ENCODE peak calls at places on chromosomes 16 and 17, in six cellular contexts. U is body of pancreas, E is colonic mucosa, B is heart right ventricle, I is prostate gland, S is lower lobe of right lung. R is an unnamed sample.

GRCh38 chr17:81980122-81980521 is 2.7 kb downstream of the ASPSCR1 start:
- DNase-seq in U (no peak), E (no peak), B (no peak), I (no peak), S (no peak), R (no peak)

GRCh38 chr16:1347286-1347855 is 4.3 kb downstream of the TSR3 start:
- DNase-seq in U (no peak), E (no peak), B (no peak), I (peak; percentile 53), S (no peak), R (no peak)

GRCh38 chr16:21242756-21243155 is 9.3 kb downstream of the ANKS4B start:
- DNase-seq in U (no peak), E (no peak), B (no peak), I (no peak), S (no peak), R (no peak)

GRCh38 chr17:17790673-17791464 is 45.9 kb downstream of the SREBF1 start:
- DNase-seq in U (no peak), E (no peak), B (no peak), I (no peak), S (no peak), R (no peak)

GRCh38 chr16:54506691-54507090 is 220.1 kb upstream of the IRX3 start:
- DNase-seq in U (no peak), E (no peak), B (no peak), I (no peak), S (no peak), R (no peak)

GRCh38 chr16:85460983-85461813 is 151.9 kb upstream of the GSE1 start:
- DNase-seq in U (peak; percentile 44), E (peak; percentile 52), B (no peak), I (no peak), S (no peak), R (no peak)

GRCh38 chr17:78031435-78031834 is 72.9 kb downstream of the TNRC6C start:
- DNase-seq in U (no peak), E (no peak), B (no peak), I (no peak), S (no peak), R (no peak)

GRCh38 chr17:81301195-81302144 is 6.4 kb upstream of the SLC38A10 start:
- DNase-seq in U (no peak), E (no peak), B (no peak), I (no peak), S (no peak), R (no peak)

GRCh38 chr16:57892041-57892440 is 78.9 kb downstream of the CNGB1 start:
- DNase-seq in U (no peak), E (no peak), B (no peak), I (no peak), S (no peak), R (peak; percentile 91)

GRCh38 chr17:47225911-47226688 is 17.0 kb downstream of the MYL4 start:
- DNase-seq in U (no peak), E (no peak), B (no peak), I (no peak), S (no peak), R (no peak)

GRCh38 chr16:54335230-54335629 is 48.6 kb upstream of the IRX3 start:
- DNase-seq in U (no peak), E (no peak), B (no peak), I (no peak), S (no peak), R (no peak)

GRCh38 chr16:88737298-88738166 is 31.2 kb downstream of the CTU2 start:
- DNase-seq in U (peak; percentile 86), E (peak; percentile 68), B (peak; percentile 76), I (peak; percentile 81), S (peak; percentile 90), R (peak; percentile 55)

GRCh38 chr17:40886090-40886489 is 1.0 kb upstream of the KRT20 start:
- DNase-seq in U (no peak), E (no peak), B (no peak), I (no peak), S (no peak), R (no peak)

GRCh38 chr17:83124871-83125514 is 45.6 kb downstream of the METRNL start:
- DNase-seq in U (no peak), E (no peak), B (no peak), I (no peak), S (peak; percentile 41), R (no peak)

GRCh38 chr16:4190086-4190485 is 51.8 kb downstream of the SRL start:
- DNase-seq in U (no peak), E (no peak), B (no peak), I (no peak), S (no peak), R (no peak)

GRCh38 chr16:69315486-69316311 is 4.5 kb downstream of the VPS4A start:
- DNase-seq in U (peak; percentile 44), E (no peak), B (no peak), I (no peak), S (no peak), R (peak; percentile 34)

GRCh38 chr16:79287424-79287917 is 313.1 kb downstream of the MAF start:
- DNase-seq in U (no peak), E (no peak), B (no peak), I (no peak), S (no peak), R (no peak)

GRCh38 chr17:2905697-2906595 is 109.7 kb downstream of the RAP1GAP2 start:
- DNase-seq in U (no peak), E (no peak), B (peak; percentile 30), I (no peak), S (no peak), R (no peak)

GRCh38 chr17:49592263-49592662 is 16.6 kb downstream of the NXPH3 start:
- DNase-seq in U (no peak), E (no peak), B (no peak), I (no peak), S (no peak), R (no peak)

GRCh38 chr17:36931697-36932382 is 5.4 kb upstream of the LHX1 start:
- DNase-seq in U (peak; percentile 39), E (no peak), B (no peak), I (peak; percentile 42), S (no peak), R (no peak)

GRCh38 chr16:84196727-84197486 is 6.0 kb downstream of the ADAD2 start:
- DNase-seq in U (no peak), E (no peak), B (no peak), I (peak; percentile 69), S (no peak), R (no peak)
- H3K4me1 ChIP-seq in U (no peaks in the 10 kb centered on the region), E (no peaks in the 10 kb centered on the region), B (no peaks in the 10 kb centered on the region), I (no peaks in the 10 kb centered on the region), S (no peaks in the 10 kb centered on the region), R (peaks cover 10% of the 10 kb centered on the region)

GRCh38 chr17:58327363-58328194 is 1.0 kb downstream of the TSPOAP1 start:
- DNase-seq in U (no peak), E (no peak), B (no peak), I (no peak), S (peak; percentile 55), R (no peak)
- H3K27ac ChIP-seq in U (no peak overlapping the region), E (no peak overlapping the region), B (no peak overlapping the region), I (no peak overlapping the region), S (no peak overlapping the region), R (no peak overlapping the region)

DNA sequence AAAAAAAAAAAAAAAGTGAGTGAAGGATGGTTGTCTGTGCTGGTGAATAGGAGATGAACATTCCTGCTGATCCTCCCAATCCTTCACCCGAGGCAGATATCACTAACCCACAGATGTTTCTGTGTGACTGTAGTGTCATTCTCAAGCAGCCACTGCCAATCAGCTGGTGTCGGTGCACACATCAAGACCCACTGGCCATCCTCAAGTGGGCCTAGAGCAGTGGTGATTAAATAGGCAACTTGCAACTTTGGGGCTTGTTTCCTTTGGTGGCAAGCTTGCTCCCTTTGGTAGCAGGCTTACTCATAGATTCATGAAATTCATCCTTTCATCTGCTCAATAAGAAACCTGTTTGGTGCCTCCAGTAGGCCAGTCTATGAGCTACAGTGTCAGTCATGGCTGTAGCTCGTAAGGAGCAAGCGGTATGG is 51.1 kb upstream of the LGALS9 start:
- DNase-seq in U (no peak), E (no peak), B (no peak), I (no peak), S (no peak), R (no peak)
- H3K27me3 ChIP-seq in U (no peaks in the 10 kb centered on the region), E (no peaks in the 10 kb centered on the region), B (no peaks in the 10 kb centered on the region), I (no peaks in the 10 kb centered on the region), S (no peaks in the 10 kb centered on the region), R (no peaks in the 10 kb centered on the region)

GRCh38 chr17:71900830-71901229 is 220.0 kb upstream of the SOX9 start:
- DNase-seq in U (no peak), E (no peak), B (no peak), I (no peak), S (no peak), R (no peak)

GRCh38 chr17:71902931-71903506 is 217.8 kb upstream of the SOX9 start:
- DNase-seq in U (no peak), E (no peak), B (no peak), I (no peak), S (no peak), R (no peak)

DNA sequence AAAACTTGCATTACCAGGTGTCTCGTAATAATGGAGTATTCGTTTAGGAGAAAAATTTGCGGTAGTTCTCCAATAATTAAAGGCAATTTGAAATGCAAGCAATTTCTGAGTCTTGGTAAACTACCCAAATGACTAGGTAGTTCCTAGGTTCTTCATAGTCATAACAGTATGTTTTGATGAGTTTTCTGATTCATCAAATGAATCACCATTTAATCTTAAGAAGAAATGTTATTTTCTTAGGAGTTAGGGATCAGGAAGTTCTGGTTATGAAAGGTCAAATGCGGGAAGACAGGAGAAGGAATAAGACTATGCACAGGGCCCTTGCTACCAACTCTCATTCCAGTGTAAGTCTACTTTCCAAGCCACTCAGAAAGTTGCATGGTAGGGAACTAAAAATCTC is 221.5 kb upstream of the SOX9 start:
- DNase-seq in U (no peak), E (no peak), B (no peak), I (no peak), S (no peak), R (no peak)
- H3K4me1 ChIP-seq in U (no peaks in the 10 kb centered on the region), E (no peaks in the 10 kb centered on the region), B (no peaks in the 10 kb centered on the region), I (no peaks in the 10 kb centered on the region), S (no peaks in the 10 kb centered on the region), R (no peaks in the 10 kb centered on the region)

R was measured in SJSA1.